ENCODE peak calls at places on chromosome 3, in seven cellular contexts. P is AG09309, D is LoVo, O is left colon, Q is cardiac septum, V is EL, G is mucosa of descending colon. E is an unnamed sample.

GRCh38 chr3:170357920-170358854 is 672 bp downstream of the SKIL start:
- DNase-seq in O (peak), Q (peak), V (peak), P (no peak), G (peak), D (peak), E (peak)

GRCh38 chr3:146300756-146301155 is 49.9 kb upstream of the PLSCR4 start:
- DNase-seq in G (no peak), Q (no peak), O (no peak), P (no peak), V (no peak), D (no peak), E (no peak)

GRCh38 chr3:72346526-72346926 is 501.7 kb downstream of the SHQ1 start:
- DNase-seq in P (peak), G (no peak), V (peak), D (no peak), Q (no peak), O (no peak), E (no peak)

GRCh38 chr3:124784686-124785382 is 54.6 kb downstream of the UMPS start:
- DNase-seq in D (no peak), V (no peak), G (no peak), O (no peak), P (no peak), Q (no peak), E (no peak)

GRCh38 chr3:49020335-49021212 is 1.3 kb upstream of the NDUFAF3 start:
- DNase-seq in D (no peak), V (peak), P (no peak), O (peak), G (peak), Q (peak), E (peak)

GRCh38 chr3:120497318-120497717 is 46.5 kb upstream of the FSTL1 start:
- DNase-seq in G (no peak), D (no peak), P (peak), O (no peak), Q (no peak), V (peak), E (no peak)

GRCh38 chr3:21043139-21043538 is 707.9 kb downstream of the ZNF385D start:
- DNase-seq in P (no peak), D (no peak), G (no peak), V (no peak), Q (no peak), O (no peak), E (no peak)

GRCh38 chr3:107981471-107982111 is 109.2 kb downstream of the CD47 start:
- DNase-seq in O (no peak), P (no peak), Q (no peak), V (no peak), D (no peak), G (peak), E (no peak)

GRCh38 chr3:85821130-85821756 is 862.5 kb downstream of the CADM2 start:
- DNase-seq in P (no peak), O (peak), Q (no peak), D (peak), V (no peak), G (no peak), E (no peak)

GRCh38 chr3:88219138-88219792 is 69.5 kb downstream of the C3orf38 start:
- DNase-seq in G (peak), P (peak), V (peak), Q (no peak), D (peak), O (peak), E (peak)

GRCh38 chr3:46297658-46298423 is 55.6 kb downstream of the CCR3 start:
- DNase-seq in D (no peak), P (no peak), O (peak), Q (no peak), G (no peak), V (no peak), E (peak)

GRCh38 chr3:40827942-40828688 is 303.4 kb downstream of the ZNF621 start:
- DNase-seq in Q (no peak), P (no peak), D (no peak), O (peak), V (peak), G (no peak), E (peak)

GRCh38 chr3:7682822-7683229 is 818.8 kb upstream of the LMCD1 start:
- DNase-seq in D (peak), O (no peak), V (no peak), Q (no peak), G (no peak), P (no peak), E (no peak)

GRCh38 chr3:57952208-57952631 is 56.0 kb upstream of the FLNB start:
- DNase-seq in P (no peak), Q (peak), G (no peak), D (no peak), O (peak), V (peak), E (no peak)

GRCh38 chr3:177447938-177448337 is 250.7 kb upstream of the TBL1XR1 start:
- DNase-seq in D (peak), V (no peak), O (peak), Q (no peak), P (no peak), G (peak), E (peak)

GRCh38 chr3:141094851-141095545 is 43.9 kb downstream of the SPSB4 start:
- DNase-seq in O (peak), D (no peak), G (peak), V (peak), P (no peak), Q (peak), E (no peak)

GRCh38 chr3:45890405-45890804 is 4.1 kb downstream of the CCR9 start:
- DNase-seq in P (no peak), Q (no peak), G (peak), O (peak), D (peak), V (no peak), E (peak)

GRCh38 chr3:56855856-56856538 is 54.2 kb upstream of the ARHGEF3 start:
- DNase-seq in P (no peak), G (peak), V (no peak), O (peak), D (no peak), Q (no peak), E (peak)

GRCh38 chr3:62557450-62557849 is 184.1 kb upstream of the FEZF2 start:
- DNase-seq in P (no peak), G (no peak), V (no peak), O (no peak), Q (no peak), D (no peak), E (no peak)

GRCh38 chr3:10116138-10116460 is 624 bp downstream of the BRK1 start:
- DNase-seq in Q (no peak), O (no peak), G (no peak), V (peak), D (peak), P (no peak), E (no peak)

GRCh38 chr3:30553641-30554316 is 52.6 kb upstream of the TGFBR2 start:
- DNase-seq in Q (no peak), G (no peak), D (no peak), O (no peak), P (no peak), V (peak), E (no peak)

GRCh38 chr3:21621396-21621695 is 129.7 kb downstream of the ZNF385D start:
- DNase-seq in P (peak), G (no peak), O (no peak), D (no peak), V (peak), Q (no peak), E (no peak)

GRCh38 chr3:193544289-193544688 is 10.4 kb downstream of the ATP13A4 start:
- DNase-seq in G (no peak), D (no peak), Q (no peak), V (no peak), P (no peak), O (no peak), E (no peak)

GRCh38 chr3:197854596-197855343 is 63.7 kb downstream of the LRCH3 start:
- DNase-seq in D (no peak), V (peak), G (no peak), Q (no peak), P (peak), O (no peak), E (no peak)

GRCh38 chr3:171772427-171773056 is 37.7 kb downstream of the PLD1 start:
- DNase-seq in O (peak), V (peak), P (no peak), G (no peak), Q (no peak), D (peak), E (no peak)

GRCh38 chr3:48399387-48400172 is 27.6 kb downstream of the FBXW12 start:
- DNase-seq in G (peak), V (no peak), D (no peak), Q (peak), O (no peak), P (no peak), E (no peak)

GRCh38 chr3:117495620-117496019 is 786.0 kb downstream of the TUSC7 start:
- DNase-seq in P (no peak), V (peak), G (no peak), O (no peak), D (no peak), Q (no peak), E (no peak)

GRCh38 chr3:125651246-125651645 is 55.9 kb upstream of the OSBPL11 start:
- DNase-seq in V (peak), D (no peak), O (no peak), P (peak), Q (no peak), G (no peak), E (no peak)

GRCh38 chr3:187740446-187741399 is 4.5 kb downstream of the BCL6 start:
- DNase-seq in O (peak), G (peak), D (peak), Q (peak), P (peak), V (peak), E (peak)

GRCh38 chr3:31567036-31567435 is 34.3 kb downstream of the STT3B start:
- DNase-seq in P (no peak), V (peak), O (no peak), D (peak), G (no peak), Q (no peak), E (peak)

GRCh38 chr3:112822116-112823055 is 24.3 kb downstream of the CD200R1L start:
- DNase-seq in G (no peak), P (no peak), O (no peak), V (no peak), D (no peak), Q (no peak), E (no peak)

GRCh38 chr3:12983326-12983725 is 89.9 kb downstream of the IQSEC1 start:
- DNase-seq in P (no peak), V (no peak), O (no peak), Q (no peak), D (no peak), G (no peak), E (no peak)

GRCh38 chr3:56732109-56732508 is 49.0 kb upstream of the TASOR start:
- DNase-seq in V (no peak), P (no peak), O (no peak), Q (no peak), G (no peak), D (no peak), E (no peak)

GRCh38 chr3:28940530-28940929 is 340.3 kb upstream of the RBMS3 start:
- DNase-seq in O (no peak), D (no peak), P (peak), Q (no peak), V (peak), G (no peak), E (no peak)

GRCh38 chr3:197709135-197709534 is 27.6 kb downstream of the RUBCN start:
- DNase-seq in G (no peak), D (no peak), V (no peak), O (peak), P (no peak), Q (no peak), E (no peak)

GRCh38 chr3:119524931-119525662 is 26.8 kb downstream of the TIMMDC1 start:
- DNase-seq in P (no peak), O (no peak), G (no peak), D (no peak), Q (no peak), V (peak), E (no peak)

E was measured in Peyer's patch.